ENCODE peak calls at places on chromosomes 16 and 17, in nine cellular contexts. One of them, this sample, is unnamed.

GRCh38 chr17:3574231-3574630 is 16.6 kb upstream of the TRPV3 start:
- DNase-seq in transverse colon: no peak
- DNase-seq in PC-9: no peak
- DNase-seq in testis: no peak
- DNase-seq in tibial nerve: no peak
- DNase-seq in thoracic aorta: no peak
- DNase-seq in right lobe of liver: no peak
- DNase-seq in brain microvascular endothelial cell: no peak
- DNase-seq in mammary epithelial cell: no peak
- DNase-seq in this sample: no peak

GRCh38 chr17:4969551-4970231 is 2.1 kb upstream of the SPAG7 start:
- DNase-seq in brain microvascular endothelial cell: no peak
- DNase-seq in testis: no peak
- DNase-seq in right lobe of liver: no peak
- DNase-seq in transverse colon: no peak
- DNase-seq in mammary epithelial cell: no peak
- DNase-seq in tibial nerve: no peak
- DNase-seq in PC-9: no peak
- DNase-seq in thoracic aorta: no peak
- DNase-seq in this sample: no peak

GRCh38 chr16:46743232-46743719 is 4.9 kb downstream of the MYLK3 start:
- DNase-seq in brain microvascular endothelial cell: peak; percentile 11
- DNase-seq in tibial nerve: no peak
- DNase-seq in thoracic aorta: no peak
- DNase-seq in PC-9: no peak
- DNase-seq in mammary epithelial cell: peak; percentile 6
- DNase-seq in transverse colon: no peak
- DNase-seq in right lobe of liver: no peak
- DNase-seq in testis: peak; percentile 60
- DNase-seq in this sample: no peak

GRCh38 chr16:75733305-75734141 is 7.2 kb upstream of the CPHXL start:
- DNase-seq in thoracic aorta: no peak
- DNase-seq in right lobe of liver: no peak
- DNase-seq in testis: peak; percentile 30
- DNase-seq in transverse colon: no peak
- DNase-seq in tibial nerve: no peak
- DNase-seq in PC-9: no peak
- DNase-seq in brain microvascular endothelial cell: peak; percentile 24
- DNase-seq in mammary epithelial cell: no peak
- DNase-seq in this sample: no peak

GRCh38 chr16:53502331-53503269 is at the start of gene AKTIP:
- DNase-seq in brain microvascular endothelial cell: peak; percentile 36
- DNase-seq in testis: peak; percentile 83
- DNase-seq in transverse colon: peak; percentile 62
- DNase-seq in thoracic aorta: no peak
- DNase-seq in mammary epithelial cell: peak; percentile 43
- DNase-seq in right lobe of liver: peak; percentile 50
- DNase-seq in tibial nerve: no peak
- DNase-seq in PC-9: peak; percentile 72
- DNase-seq in this sample: no peak

GRCh38 chr17:8189041-8189710 is 804 bp downstream of the BORCS6 start:
- DNase-seq in transverse colon: peak; percentile 57
- DNase-seq in PC-9: no peak
- DNase-seq in right lobe of liver: peak; percentile 59
- DNase-seq in testis: no peak
- DNase-seq in mammary epithelial cell: no peak
- DNase-seq in tibial nerve: no peak
- DNase-seq in thoracic aorta: no peak
- DNase-seq in brain microvascular endothelial cell: peak; percentile 5
- DNase-seq in this sample: no peak

GRCh38 chr17:61644800-61645774 is 54.1 kb upstream of the NACA2 start:
- DNase-seq in right lobe of liver: no peak
- DNase-seq in thoracic aorta: no peak
- DNase-seq in brain microvascular endothelial cell: no peak
- DNase-seq in mammary epithelial cell: no peak
- DNase-seq in tibial nerve: no peak
- DNase-seq in PC-9: no peak
- DNase-seq in testis: no peak
- DNase-seq in transverse colon: no peak
- DNase-seq in this sample: no peak

GRCh38 chr17:30696234-30696633 is 128.3 kb downstream of the CRLF3 start:
- DNase-seq in transverse colon: no peak
- DNase-seq in right lobe of liver: no peak
- DNase-seq in tibial nerve: no peak
- DNase-seq in thoracic aorta: no peak
- DNase-seq in mammary epithelial cell: no peak
- DNase-seq in brain microvascular endothelial cell: no peak
- DNase-seq in PC-9: no peak
- DNase-seq in testis: no peak
- DNase-seq in this sample: no peak

GRCh38 chr16:79599256-79599836 is 1.2 kb downstream of the MAF start:
- DNase-seq in tibial nerve: no peak
- DNase-seq in transverse colon: no peak
- DNase-seq in mammary epithelial cell: peak; percentile 55
- DNase-seq in testis: no peak
- DNase-seq in right lobe of liver: peak; percentile 47
- DNase-seq in thoracic aorta: no peak
- DNase-seq in PC-9: no peak
- DNase-seq in brain microvascular endothelial cell: no peak
- DNase-seq in this sample: no peak

GRCh38 chr17:80352991-80353665 is 61.8 kb upstream of the ENDOV start:
- DNase-seq in testis: no peak
- DNase-seq in tibial nerve: no peak
- DNase-seq in PC-9: no peak
- DNase-seq in brain microvascular endothelial cell: no peak
- DNase-seq in mammary epithelial cell: no peak
- DNase-seq in transverse colon: no peak
- DNase-seq in right lobe of liver: no peak
- DNase-seq in thoracic aorta: no peak
- DNase-seq in this sample: no peak

GRCh38 chr16:88308441-88309173 is 74.2 kb upstream of the ZNF469 start:
- DNase-seq in PC-9: no peak
- DNase-seq in thoracic aorta: no peak
- DNase-seq in tibial nerve: no peak
- DNase-seq in testis: no peak
- DNase-seq in mammary epithelial cell: no peak
- DNase-seq in brain microvascular endothelial cell: no peak
- DNase-seq in right lobe of liver: no peak
- DNase-seq in transverse colon: no peak
- DNase-seq in this sample: no peak

GRCh38 chr16:29192329-29193247 is 207.7 kb downstream of the LAT start:
- DNase-seq in brain microvascular endothelial cell: no peak
- DNase-seq in right lobe of liver: no peak
- DNase-seq in tibial nerve: no peak
- DNase-seq in transverse colon: peak; percentile 5
- DNase-seq in testis: peak; percentile 7
- DNase-seq in mammary epithelial cell: no peak
- DNase-seq in thoracic aorta: no peak
- DNase-seq in PC-9: peak; percentile 22
- DNase-seq in this sample: peak; percentile 58

GRCh38 chr17:50123649-50124349 is 6.2 kb downstream of the SAMD14 start:
- DNase-seq in PC-9: no peak
- DNase-seq in right lobe of liver: no peak
- DNase-seq in testis: no peak
- DNase-seq in thoracic aorta: no peak
- DNase-seq in mammary epithelial cell: no peak
- DNase-seq in transverse colon: no peak
- DNase-seq in brain microvascular endothelial cell: no peak
- DNase-seq in tibial nerve: no peak
- DNase-seq in this sample: no peak

GRCh38 chr17:33464669-33465275 is 171.7 kb upstream of the ASIC2 start:
- DNase-seq in brain microvascular endothelial cell: no peak
- DNase-seq in tibial nerve: no peak
- DNase-seq in right lobe of liver: no peak
- DNase-seq in mammary epithelial cell: no peak
- DNase-seq in testis: no peak
- DNase-seq in transverse colon: no peak
- DNase-seq in PC-9: no peak
- DNase-seq in thoracic aorta: no peak
- DNase-seq in this sample: no peak

GRCh38 chr16:81599034-81599744 is 154.6 kb downstream of the CMIP start:
- DNase-seq in mammary epithelial cell: peak; percentile 57
- DNase-seq in transverse colon: no peak
- DNase-seq in right lobe of liver: no peak
- DNase-seq in testis: no peak
- DNase-seq in brain microvascular endothelial cell: no peak
- DNase-seq in thoracic aorta: no peak
- DNase-seq in tibial nerve: no peak
- DNase-seq in PC-9: peak; percentile 69
- DNase-seq in this sample: no peak
- H3K27ac ChIP-seq in mammary epithelial cell: peak overlapping the region; percentile 93
- H3K27ac ChIP-seq in transverse colon: no peak overlapping the region
- H3K27ac ChIP-seq in right lobe of liver: no peak overlapping the region
- H3K27ac ChIP-seq in testis: no peak overlapping the region
- H3K27ac ChIP-seq in brain microvascular endothelial cell: no peak overlapping the region
- H3K27ac ChIP-seq in thoracic aorta: no peak overlapping the region
- H3K27ac ChIP-seq in tibial nerve: no peak overlapping the region
- H3K27ac ChIP-seq in PC-9: no peak overlapping the region
- H3K27ac ChIP-seq in this sample: no peak overlapping the region

DNA sequence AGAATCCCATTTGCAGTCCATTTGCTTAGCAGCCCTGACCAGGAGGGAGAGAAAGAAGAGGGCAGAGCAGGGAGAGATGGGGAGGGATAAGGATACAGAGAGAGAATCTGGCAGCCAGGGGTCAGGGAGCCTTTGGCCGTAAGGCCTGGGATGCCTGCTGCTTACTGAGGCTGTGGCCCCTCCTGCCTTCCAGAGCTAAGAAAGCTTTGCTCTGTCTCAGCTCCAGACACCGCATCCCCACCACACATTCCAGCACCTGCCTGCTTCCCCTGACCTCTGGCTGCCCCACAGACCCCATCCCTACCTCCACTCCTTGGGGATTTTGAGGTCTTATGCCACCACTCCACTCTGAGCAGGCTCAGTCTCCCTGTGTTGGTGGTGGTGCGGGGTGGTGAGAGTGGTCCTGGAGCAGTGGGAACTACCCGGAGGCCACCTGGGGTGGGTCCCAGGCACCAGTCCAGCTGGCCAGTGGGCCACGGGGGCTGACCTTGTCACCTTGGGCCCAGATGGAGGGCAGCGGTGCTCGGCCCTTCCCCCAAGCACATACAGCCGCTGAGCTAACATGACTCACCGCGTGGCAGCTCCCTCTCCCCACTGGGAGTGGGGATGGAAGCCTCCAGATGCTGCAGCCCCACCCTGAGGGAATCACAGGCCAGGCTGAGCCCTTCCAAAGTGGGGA is 58.3 kb downstream of the RAI1 start:
- DNase-seq in thoracic aorta: no peak
- DNase-seq in PC-9: peak; percentile 37
- DNase-seq in tibial nerve: no peak
- DNase-seq in mammary epithelial cell: peak; percentile 42
- DNase-seq in transverse colon: peak; percentile 46
- DNase-seq in right lobe of liver: no peak
- DNase-seq in brain microvascular endothelial cell: no peak
- DNase-seq in testis: peak; percentile 56
- DNase-seq in this sample: no peak
- TF ChIP-seq CTCF in thoracic aorta: no peak
- TF ChIP-seq CTCF in PC-9: no peak
- TF ChIP-seq CTCF in tibial nerve: no peak
- TF ChIP-seq CTCF in mammary epithelial cell: no peak
- TF ChIP-seq CTCF in transverse colon: no peak
- TF ChIP-seq CTCF in right lobe of liver: no peak
- TF ChIP-seq CTCF in brain microvascular endothelial cell: no peak
- TF ChIP-seq CTCF in testis: no peak
- TF ChIP-seq CTCF in this sample: no peak

DNA sequence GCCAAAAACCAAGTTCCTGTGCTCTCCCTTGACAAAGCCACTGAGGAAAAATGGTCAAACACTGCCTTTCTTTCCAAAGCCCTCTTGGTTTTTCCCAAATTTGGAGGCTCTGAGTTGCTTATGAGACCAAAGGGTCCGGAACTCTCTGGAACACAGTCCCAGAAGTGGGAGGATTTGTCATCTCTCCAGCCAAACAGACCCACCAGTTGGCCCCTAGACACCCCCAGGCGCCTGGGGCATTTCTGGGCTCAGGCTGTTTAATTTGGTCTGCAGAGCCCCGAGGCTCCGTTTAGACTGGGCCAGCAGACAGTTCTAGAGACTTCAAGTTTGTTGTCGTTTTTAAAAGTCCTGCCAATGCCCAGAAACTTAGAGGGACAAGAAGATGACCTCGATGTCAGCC is 239.1 kb downstream of the SEC14L1 start:
- DNase-seq in transverse colon: no peak
- DNase-seq in tibial nerve: no peak
- DNase-seq in testis: no peak
- DNase-seq in right lobe of liver: no peak
- DNase-seq in brain microvascular endothelial cell: no peak
- DNase-seq in PC-9: no peak
- DNase-seq in mammary epithelial cell: no peak
- DNase-seq in thoracic aorta: no peak
- DNase-seq in this sample: no peak
- H3K27ac ChIP-seq in transverse colon: peak overlapping the region; percentile 95
- H3K27ac ChIP-seq in tibial nerve: peak overlapping the region; percentile 70
- H3K27ac ChIP-seq in testis: peak overlapping the region; percentile 82
- H3K27ac ChIP-seq in right lobe of liver: no peak overlapping the region
- H3K27ac ChIP-seq in brain microvascular endothelial cell: no peak overlapping the region
- H3K27ac ChIP-seq in PC-9: no peak overlapping the region
- H3K27ac ChIP-seq in mammary epithelial cell: no peak overlapping the region
- H3K27ac ChIP-seq in thoracic aorta: peak overlapping the region; percentile 67
- H3K27ac ChIP-seq in this sample: peak overlapping the region; percentile 95

GRCh38 chr16:70481929-70482536 is 27.6 kb downstream of the FCSK start:
- DNase-seq in PC-9: no peak
- DNase-seq in thoracic aorta: no peak
- DNase-seq in right lobe of liver: no peak
- DNase-seq in testis: no peak
- DNase-seq in transverse colon: no peak
- DNase-seq in tibial nerve: no peak
- DNase-seq in mammary epithelial cell: peak; percentile 75
- DNase-seq in brain microvascular endothelial cell: no peak
- DNase-seq in this sample: no peak
- TF ChIP-seq CTCF in PC-9: no peak
- TF ChIP-seq CTCF in thoracic aorta: no peak
- TF ChIP-seq CTCF in right lobe of liver: no peak
- TF ChIP-seq CTCF in testis: no peak
- TF ChIP-seq CTCF in transverse colon: no peak
- TF ChIP-seq CTCF in tibial nerve: no peak
- TF ChIP-seq CTCF in mammary epithelial cell: no peak
- TF ChIP-seq CTCF in brain microvascular endothelial cell: no peak
- TF ChIP-seq CTCF in this sample: no peak

DNA sequence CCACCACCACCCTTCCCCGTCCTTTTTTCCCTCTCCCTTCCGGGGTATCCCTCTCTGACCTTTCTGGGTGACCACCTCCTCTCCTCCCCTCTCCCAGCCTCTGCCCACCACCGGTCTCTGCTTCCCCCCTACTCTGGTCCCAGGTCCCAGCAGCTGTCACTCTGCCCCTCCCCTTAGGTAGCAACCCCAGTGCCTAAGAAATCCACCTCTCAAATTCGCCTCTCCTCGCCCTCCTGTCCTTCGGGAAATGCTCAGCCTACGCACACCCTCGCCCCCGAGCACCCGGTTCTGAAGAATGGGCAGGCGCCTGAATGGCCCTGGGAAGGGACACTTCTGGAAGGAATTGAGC is 775 bp upstream of the SP6 start:
- DNase-seq in PC-9: no peak
- DNase-seq in brain microvascular endothelial cell: no peak
- DNase-seq in right lobe of liver: no peak
- DNase-seq in testis: no peak
- DNase-seq in tibial nerve: no peak
- DNase-seq in transverse colon: no peak
- DNase-seq in thoracic aorta: no peak
- DNase-seq in mammary epithelial cell: no peak
- DNase-seq in this sample: no peak
- H3K27ac ChIP-seq in PC-9: no peak overlapping the region
- H3K27ac ChIP-seq in brain microvascular endothelial cell: no peak overlapping the region
- H3K27ac ChIP-seq in right lobe of liver: no peak overlapping the region
- H3K27ac ChIP-seq in testis: no peak overlapping the region
- H3K27ac ChIP-seq in tibial nerve: no peak overlapping the region
- H3K27ac ChIP-seq in transverse colon: no peak overlapping the region
- H3K27ac ChIP-seq in thoracic aorta: no peak overlapping the region
- H3K27ac ChIP-seq in mammary epithelial cell: no peak overlapping the region
- H3K27ac ChIP-seq in this sample: no peak overlapping the region